ENCODE peak calls at places on chromosomes 12 and 14, in eight cellular contexts. One of them, this sample, is unnamed.
A peak's percentile ranks its signal among the peaks of the same experiment; 100 is the strongest.

GRCh38 chr12:18224745-18225144 is 36.6 kb upstream of the PIK3C2G start:
- DNase-seq in H7: peak; percentile 26
- DNase-seq in activated T-helper 1 cell treated with anti-CD3 and anti-CD28 coated beads, Interleukin-2, amount 50 U/mL, for 16 hours: no peak
- DNase-seq in activated CD4-positive, alpha-beta memory T cell treated with anti-CD3 and anti-CD28 coated beads for 36 hours: no peak
- DNase-seq in SK-N-DZ: peak; percentile 15
- DNase-seq in fibroblast of lung: peak; percentile 37
- DNase-seq in HCEC 1CT: peak; percentile 64
- DNase-seq in stimulated activated CD4-positive, alpha-beta T cell treated with anti-CD3 and anti-CD28 coated beads, Interleukin-4, amount 100 ng/mL, for 48 hours: no peak
- DNase-seq in this sample: no peak

GRCh38 chr14:100246136-100246535 is 7.2 kb downstream of the YY1 start:
- DNase-seq in fibroblast of lung: no peak
- DNase-seq in SK-N-DZ: no peak
- DNase-seq in H7: no peak
- DNase-seq in activated CD4-positive, alpha-beta memory T cell treated with anti-CD3 and anti-CD28 coated beads for 36 hours: no peak
- DNase-seq in activated T-helper 1 cell treated with anti-CD3 and anti-CD28 coated beads, Interleukin-2, amount 50 U/mL, for 16 hours: no peak
- DNase-seq in HCEC 1CT: no peak
- DNase-seq in stimulated activated CD4-positive, alpha-beta T cell treated with anti-CD3 and anti-CD28 coated beads, Interleukin-4, amount 100 ng/mL, for 48 hours: no peak
- DNase-seq in this sample: peak; percentile 44

GRCh38 chr14:55802986-55803431 is 223.0 kb downstream of the KTN1 start:
- DNase-seq in H7: no peak
- DNase-seq in stimulated activated CD4-positive, alpha-beta T cell treated with anti-CD3 and anti-CD28 coated beads, Interleukin-4, amount 100 ng/mL, for 48 hours: no peak
- DNase-seq in SK-N-DZ: no peak
- DNase-seq in fibroblast of lung: peak; percentile 41
- DNase-seq in HCEC 1CT: peak; percentile 78
- DNase-seq in activated T-helper 1 cell treated with anti-CD3 and anti-CD28 coated beads, Interleukin-2, amount 50 U/mL, for 16 hours: no peak
- DNase-seq in activated CD4-positive, alpha-beta memory T cell treated with anti-CD3 and anti-CD28 coated beads for 36 hours: peak; percentile 54
- DNase-seq in this sample: no peak

GRCh38 chr12:75837700-75838099 is 193.9 kb downstream of the PHLDA1 start:
- DNase-seq in fibroblast of lung: no peak
- DNase-seq in activated T-helper 1 cell treated with anti-CD3 and anti-CD28 coated beads, Interleukin-2, amount 50 U/mL, for 16 hours: no peak
- DNase-seq in HCEC 1CT: no peak
- DNase-seq in activated CD4-positive, alpha-beta memory T cell treated with anti-CD3 and anti-CD28 coated beads for 36 hours: no peak
- DNase-seq in stimulated activated CD4-positive, alpha-beta T cell treated with anti-CD3 and anti-CD28 coated beads, Interleukin-4, amount 100 ng/mL, for 48 hours: no peak
- DNase-seq in SK-N-DZ: peak; percentile 51
- DNase-seq in H7: no peak
- DNase-seq in this sample: peak; percentile 58

GRCh38 chr12:129964826-129965457 is 61.1 kb upstream of the TMEM132D start:
- DNase-seq in H7: no peak
- DNase-seq in HCEC 1CT: no peak
- DNase-seq in activated CD4-positive, alpha-beta memory T cell treated with anti-CD3 and anti-CD28 coated beads for 36 hours: no peak
- DNase-seq in fibroblast of lung: no peak
- DNase-seq in stimulated activated CD4-positive, alpha-beta T cell treated with anti-CD3 and anti-CD28 coated beads, Interleukin-4, amount 100 ng/mL, for 48 hours: no peak
- DNase-seq in activated T-helper 1 cell treated with anti-CD3 and anti-CD28 coated beads, Interleukin-2, amount 50 U/mL, for 16 hours: no peak
- DNase-seq in SK-N-DZ: no peak
- DNase-seq in this sample: no peak

GRCh38 chr14:35866595-35867279 is 40.6 kb downstream of the BRMS1L start:
- DNase-seq in HCEC 1CT: no peak
- DNase-seq in activated T-helper 1 cell treated with anti-CD3 and anti-CD28 coated beads, Interleukin-2, amount 50 U/mL, for 16 hours: no peak
- DNase-seq in H7: no peak
- DNase-seq in activated CD4-positive, alpha-beta memory T cell treated with anti-CD3 and anti-CD28 coated beads for 36 hours: no peak
- DNase-seq in fibroblast of lung: no peak
- DNase-seq in stimulated activated CD4-positive, alpha-beta T cell treated with anti-CD3 and anti-CD28 coated beads, Interleukin-4, amount 100 ng/mL, for 48 hours: no peak
- DNase-seq in SK-N-DZ: no peak
- DNase-seq in this sample: no peak

GRCh38 chr14:103629503-103630121 is 601 bp downstream of the KLC1 start:
- DNase-seq in activated CD4-positive, alpha-beta memory T cell treated with anti-CD3 and anti-CD28 coated beads for 36 hours: peak; percentile 69
- DNase-seq in fibroblast of lung: peak; percentile 20
- DNase-seq in activated T-helper 1 cell treated with anti-CD3 and anti-CD28 coated beads, Interleukin-2, amount 50 U/mL, for 16 hours: no peak
- DNase-seq in stimulated activated CD4-positive, alpha-beta T cell treated with anti-CD3 and anti-CD28 coated beads, Interleukin-4, amount 100 ng/mL, for 48 hours: peak; percentile 56
- DNase-seq in HCEC 1CT: peak; percentile 13
- DNase-seq in H7: peak; percentile 92
- DNase-seq in SK-N-DZ: no peak
- DNase-seq in this sample: peak; percentile 55

GRCh38 chr14:68716698-68717097 is 76.2 kb downstream of the ZFP36L1 start:
- DNase-seq in HCEC 1CT: no peak
- DNase-seq in H7: peak; percentile 52
- DNase-seq in SK-N-DZ: no peak
- DNase-seq in activated T-helper 1 cell treated with anti-CD3 and anti-CD28 coated beads, Interleukin-2, amount 50 U/mL, for 16 hours: no peak
- DNase-seq in fibroblast of lung: no peak
- DNase-seq in activated CD4-positive, alpha-beta memory T cell treated with anti-CD3 and anti-CD28 coated beads for 36 hours: no peak
- DNase-seq in stimulated activated CD4-positive, alpha-beta T cell treated with anti-CD3 and anti-CD28 coated beads, Interleukin-4, amount 100 ng/mL, for 48 hours: no peak
- DNase-seq in this sample: no peak

GRCh38 chr14:77659822-77660221 is 43.4 kb upstream of the SPTLC2 start:
- DNase-seq in stimulated activated CD4-positive, alpha-beta T cell treated with anti-CD3 and anti-CD28 coated beads, Interleukin-4, amount 100 ng/mL, for 48 hours: no peak
- DNase-seq in fibroblast of lung: no peak
- DNase-seq in activated T-helper 1 cell treated with anti-CD3 and anti-CD28 coated beads, Interleukin-2, amount 50 U/mL, for 16 hours: no peak
- DNase-seq in H7: no peak
- DNase-seq in HCEC 1CT: peak; percentile 69
- DNase-seq in activated CD4-positive, alpha-beta memory T cell treated with anti-CD3 and anti-CD28 coated beads for 36 hours: no peak
- DNase-seq in SK-N-DZ: no peak
- DNase-seq in this sample: no peak

GRCh38 chr12:78002878-78003277 is 172.2 kb downstream of the NAV3 start:
- DNase-seq in stimulated activated CD4-positive, alpha-beta T cell treated with anti-CD3 and anti-CD28 coated beads, Interleukin-4, amount 100 ng/mL, for 48 hours: no peak
- DNase-seq in activated T-helper 1 cell treated with anti-CD3 and anti-CD28 coated beads, Interleukin-2, amount 50 U/mL, for 16 hours: no peak
- DNase-seq in HCEC 1CT: no peak
- DNase-seq in H7: no peak
- DNase-seq in SK-N-DZ: no peak
- DNase-seq in fibroblast of lung: no peak
- DNase-seq in activated CD4-positive, alpha-beta memory T cell treated with anti-CD3 and anti-CD28 coated beads for 36 hours: no peak
- DNase-seq in this sample: no peak

GRCh38 chr12:51591020-51591901 is at the start of gene SCN8A:
- DNase-seq in HCEC 1CT: peak; percentile 73
- DNase-seq in activated CD4-positive, alpha-beta memory T cell treated with anti-CD3 and anti-CD28 coated beads for 36 hours: peak; percentile 47
- DNase-seq in stimulated activated CD4-positive, alpha-beta T cell treated with anti-CD3 and anti-CD28 coated beads, Interleukin-4, amount 100 ng/mL, for 48 hours: peak; percentile 36
- DNase-seq in SK-N-DZ: peak; percentile 73
- DNase-seq in H7: peak; percentile 95
- DNase-seq in activated T-helper 1 cell treated with anti-CD3 and anti-CD28 coated beads, Interleukin-2, amount 50 U/mL, for 16 hours: peak; percentile 28
- DNase-seq in fibroblast of lung: peak; percentile 65
- DNase-seq in this sample: peak; percentile 92

GRCh38 chr12:108060910-108061309 is 68.2 kb upstream of the WSCD2 start:
- DNase-seq in H7: no peak
- DNase-seq in SK-N-DZ: no peak
- DNase-seq in activated CD4-positive, alpha-beta memory T cell treated with anti-CD3 and anti-CD28 coated beads for 36 hours: no peak
- DNase-seq in HCEC 1CT: no peak
- DNase-seq in fibroblast of lung: no peak
- DNase-seq in stimulated activated CD4-positive, alpha-beta T cell treated with anti-CD3 and anti-CD28 coated beads, Interleukin-4, amount 100 ng/mL, for 48 hours: no peak
- DNase-seq in activated T-helper 1 cell treated with anti-CD3 and anti-CD28 coated beads, Interleukin-2, amount 50 U/mL, for 16 hours: no peak
- DNase-seq in this sample: no peak

GRCh38 chr12:6792522-6793201 is 3.3 kb downstream of the CD4 start:
- DNase-seq in HCEC 1CT: no peak
- DNase-seq in activated T-helper 1 cell treated with anti-CD3 and anti-CD28 coated beads, Interleukin-2, amount 50 U/mL, for 16 hours: no peak
- DNase-seq in SK-N-DZ: peak; percentile 53
- DNase-seq in stimulated activated CD4-positive, alpha-beta T cell treated with anti-CD3 and anti-CD28 coated beads, Interleukin-4, amount 100 ng/mL, for 48 hours: no peak
- DNase-seq in H7: peak; percentile 35
- DNase-seq in activated CD4-positive, alpha-beta memory T cell treated with anti-CD3 and anti-CD28 coated beads for 36 hours: peak; percentile 55
- DNase-seq in fibroblast of lung: peak; percentile 14
- DNase-seq in this sample: no peak

GRCh38 chr12:132622437-132623071 is 4.0 kb downstream of the P2RX2 start:
- DNase-seq in H7: no peak
- DNase-seq in activated T-helper 1 cell treated with anti-CD3 and anti-CD28 coated beads, Interleukin-2, amount 50 U/mL, for 16 hours: no peak
- DNase-seq in SK-N-DZ: peak; percentile 47
- DNase-seq in stimulated activated CD4-positive, alpha-beta T cell treated with anti-CD3 and anti-CD28 coated beads, Interleukin-4, amount 100 ng/mL, for 48 hours: no peak
- DNase-seq in activated CD4-positive, alpha-beta memory T cell treated with anti-CD3 and anti-CD28 coated beads for 36 hours: peak; percentile 32
- DNase-seq in fibroblast of lung: peak; percentile 86
- DNase-seq in HCEC 1CT: peak; percentile 78
- DNase-seq in this sample: peak; percentile 18

GRCh38 chr12:14961466-14962155 is at the start of gene ARHGDIB:
- DNase-seq in SK-N-DZ: peak; percentile 41
- DNase-seq in HCEC 1CT: no peak
- DNase-seq in fibroblast of lung: no peak
- DNase-seq in activated T-helper 1 cell treated with anti-CD3 and anti-CD28 coated beads, Interleukin-2, amount 50 U/mL, for 16 hours: peak; percentile 60
- DNase-seq in stimulated activated CD4-positive, alpha-beta T cell treated with anti-CD3 and anti-CD28 coated beads, Interleukin-4, amount 100 ng/mL, for 48 hours: peak; percentile 58
- DNase-seq in H7: no peak
- DNase-seq in activated CD4-positive, alpha-beta memory T cell treated with anti-CD3 and anti-CD28 coated beads for 36 hours: peak; percentile 86
- DNase-seq in this sample: no peak

GRCh38 chr14:20679907-20680306 is 4.5 kb upstream of the RNASE4 start:
- DNase-seq in SK-N-DZ: no peak
- DNase-seq in activated T-helper 1 cell treated with anti-CD3 and anti-CD28 coated beads, Interleukin-2, amount 50 U/mL, for 16 hours: no peak
- DNase-seq in stimulated activated CD4-positive, alpha-beta T cell treated with anti-CD3 and anti-CD28 coated beads, Interleukin-4, amount 100 ng/mL, for 48 hours: no peak
- DNase-seq in fibroblast of lung: no peak
- DNase-seq in H7: peak; percentile 64
- DNase-seq in activated CD4-positive, alpha-beta memory T cell treated with anti-CD3 and anti-CD28 coated beads for 36 hours: peak; percentile 43
- DNase-seq in HCEC 1CT: peak; percentile 20
- DNase-seq in this sample: peak; percentile 49

GRCh38 chr12:54932691-54933090 is 51.9 kb downstream of the TESPA1 start:
- DNase-seq in stimulated activated CD4-positive, alpha-beta T cell treated with anti-CD3 and anti-CD28 coated beads, Interleukin-4, amount 100 ng/mL, for 48 hours: no peak
- DNase-seq in fibroblast of lung: peak; percentile 11
- DNase-seq in activated T-helper 1 cell treated with anti-CD3 and anti-CD28 coated beads, Interleukin-2, amount 50 U/mL, for 16 hours: no peak
- DNase-seq in activated CD4-positive, alpha-beta memory T cell treated with anti-CD3 and anti-CD28 coated beads for 36 hours: no peak
- DNase-seq in H7: no peak
- DNase-seq in HCEC 1CT: no peak
- DNase-seq in SK-N-DZ: no peak
- DNase-seq in this sample: peak; percentile 40

GRCh38 chr12:124625867-124626675 is 58.7 kb upstream of the NCOR2 start:
- DNase-seq in SK-N-DZ: no peak
- DNase-seq in activated CD4-positive, alpha-beta memory T cell treated with anti-CD3 and anti-CD28 coated beads for 36 hours: no peak
- DNase-seq in stimulated activated CD4-positive, alpha-beta T cell treated with anti-CD3 and anti-CD28 coated beads, Interleukin-4, amount 100 ng/mL, for 48 hours: no peak
- DNase-seq in HCEC 1CT: peak; percentile 56
- DNase-seq in fibroblast of lung: peak; percentile 70
- DNase-seq in activated T-helper 1 cell treated with anti-CD3 and anti-CD28 coated beads, Interleukin-2, amount 50 U/mL, for 16 hours: no peak
- DNase-seq in H7: peak; percentile 66
- DNase-seq in this sample: no peak

GRCh38 chr12:60264094-60264493 is 668.3 kb downstream of the SLC16A7 start:
- DNase-seq in stimulated activated CD4-positive, alpha-beta T cell treated with anti-CD3 and anti-CD28 coated beads, Interleukin-4, amount 100 ng/mL, for 48 hours: no peak
- DNase-seq in HCEC 1CT: no peak
- DNase-seq in H7: no peak
- DNase-seq in fibroblast of lung: no peak
- DNase-seq in activated CD4-positive, alpha-beta memory T cell treated with anti-CD3 and anti-CD28 coated beads for 36 hours: no peak
- DNase-seq in SK-N-DZ: no peak
- DNase-seq in activated T-helper 1 cell treated with anti-CD3 and anti-CD28 coated beads, Interleukin-2, amount 50 U/mL, for 16 hours: no peak
- DNase-seq in this sample: no peak

GRCh38 chr14:37819155-37820015 is 224.0 kb downstream of the TTC6 start:
- DNase-seq in activated T-helper 1 cell treated with anti-CD3 and anti-CD28 coated beads, Interleukin-2, amount 50 U/mL, for 16 hours: no peak
- DNase-seq in SK-N-DZ: no peak
- DNase-seq in H7: no peak
- DNase-seq in HCEC 1CT: peak; percentile 88
- DNase-seq in stimulated activated CD4-positive, alpha-beta T cell treated with anti-CD3 and anti-CD28 coated beads, Interleukin-4, amount 100 ng/mL, for 48 hours: no peak
- DNase-seq in activated CD4-positive, alpha-beta memory T cell treated with anti-CD3 and anti-CD28 coated beads for 36 hours: no peak
- DNase-seq in fibroblast of lung: peak; percentile 79
- DNase-seq in this sample: no peak

This sample was measured in BE2C.